ENCODE peak calls at places on chromosomes 3 and 15, in eight cellular contexts. One of them, this sample, is unnamed.

GRCh38 chr15:50055333-50056278 is 63.4 kb downstream of the ATP8B4 start:
- DNase-seq in mucosa of descending colon: no peak
- DNase-seq in astrocyte of the spinal cord: peak; percentile 81
- DNase-seq in body of pancreas: no peak
- DNase-seq in psoas muscle: no peak
- DNase-seq in fibroblast of lung: peak; percentile 86
- DNase-seq in BE2C: no peak
- DNase-seq in H1: no peak
- DNase-seq in this sample: peak; percentile 69

GRCh38 chr15:70094690-70095311 is 2.9 kb downstream of the TLE3 start:
- DNase-seq in mucosa of descending colon: no peak
- DNase-seq in astrocyte of the spinal cord: no peak
- DNase-seq in body of pancreas: no peak
- DNase-seq in psoas muscle: no peak
- DNase-seq in fibroblast of lung: no peak
- DNase-seq in BE2C: no peak
- DNase-seq in H1: no peak
- DNase-seq in this sample: no peak

GRCh38 chr15:86483936-86484335 is 404.3 kb downstream of the AGBL1 start:
- DNase-seq in mucosa of descending colon: no peak
- DNase-seq in astrocyte of the spinal cord: no peak
- DNase-seq in body of pancreas: no peak
- DNase-seq in psoas muscle: no peak
- DNase-seq in fibroblast of lung: no peak
- DNase-seq in BE2C: no peak
- DNase-seq in H1: no peak
- DNase-seq in this sample: no peak

GRCh38 chr15:60396964-60397771 is 618 bp downstream of the ANXA2 start:
- DNase-seq in mucosa of descending colon: peak; percentile 84
- DNase-seq in astrocyte of the spinal cord: peak; percentile 79
- DNase-seq in body of pancreas: peak; percentile 60
- DNase-seq in psoas muscle: peak; percentile 74
- DNase-seq in fibroblast of lung: peak; percentile 71
- DNase-seq in BE2C: peak; percentile 73
- DNase-seq in H1: peak; percentile 67
- DNase-seq in this sample: no peak

GRCh38 chr3:132394334-132394733 is 23.0 kb upstream of the DNAJC13 start:
- DNase-seq in mucosa of descending colon: no peak
- DNase-seq in astrocyte of the spinal cord: no peak
- DNase-seq in body of pancreas: no peak
- DNase-seq in psoas muscle: no peak
- DNase-seq in fibroblast of lung: peak; percentile 63
- DNase-seq in BE2C: peak; percentile 49
- DNase-seq in H1: no peak
- DNase-seq in this sample: no peak

GRCh38 chr3:30078736-30079135 is 527.7 kb upstream of the TGFBR2 start:
- DNase-seq in mucosa of descending colon: no peak
- DNase-seq in astrocyte of the spinal cord: no peak
- DNase-seq in body of pancreas: no peak
- DNase-seq in psoas muscle: no peak
- DNase-seq in fibroblast of lung: no peak
- DNase-seq in BE2C: no peak
- DNase-seq in H1: no peak
- DNase-seq in this sample: no peak

GRCh38 chr15:59227021-59227420 is 20.4 kb downstream of the LDHAL6B start:
- DNase-seq in mucosa of descending colon: no peak
- DNase-seq in astrocyte of the spinal cord: no peak
- DNase-seq in body of pancreas: no peak
- DNase-seq in psoas muscle: no peak
- DNase-seq in fibroblast of lung: no peak
- DNase-seq in BE2C: no peak
- DNase-seq in H1: peak; percentile 28
- DNase-seq in this sample: no peak

GRCh38 chr3:166446986-166447385 is 609.8 kb upstream of the BCHE start:
- DNase-seq in mucosa of descending colon: no peak
- DNase-seq in astrocyte of the spinal cord: peak; percentile 22
- DNase-seq in body of pancreas: no peak
- DNase-seq in psoas muscle: no peak
- DNase-seq in fibroblast of lung: peak; percentile 40
- DNase-seq in BE2C: no peak
- DNase-seq in H1: no peak
- DNase-seq in this sample: no peak

GRCh38 chr15:99545605-99546004 is 20.2 kb upstream of the MEF2A start:
- DNase-seq in mucosa of descending colon: no peak
- DNase-seq in astrocyte of the spinal cord: no peak
- DNase-seq in body of pancreas: no peak
- DNase-seq in psoas muscle: no peak
- DNase-seq in fibroblast of lung: no peak
- DNase-seq in BE2C: no peak
- DNase-seq in H1: no peak
- DNase-seq in this sample: no peak

GRCh38 chr3:36482880-36483279 is 102.6 kb downstream of the STAC start:
- DNase-seq in mucosa of descending colon: no peak
- DNase-seq in astrocyte of the spinal cord: no peak
- DNase-seq in body of pancreas: no peak
- DNase-seq in psoas muscle: no peak
- DNase-seq in fibroblast of lung: no peak
- DNase-seq in BE2C: no peak
- DNase-seq in H1: no peak
- DNase-seq in this sample: no peak

GRCh38 chr15:49062900-49063299 is 16.7 kb upstream of the SECISBP2L start:
- DNase-seq in mucosa of descending colon: no peak
- DNase-seq in astrocyte of the spinal cord: no peak
- DNase-seq in body of pancreas: no peak
- DNase-seq in psoas muscle: no peak
- DNase-seq in fibroblast of lung: no peak
- DNase-seq in BE2C: no peak
- DNase-seq in H1: no peak
- DNase-seq in this sample: no peak

GRCh38 chr15:61092387-61093157 is 136.5 kb downstream of the RORA start:
- DNase-seq in mucosa of descending colon: no peak
- DNase-seq in astrocyte of the spinal cord: no peak
- DNase-seq in body of pancreas: no peak
- DNase-seq in psoas muscle: no peak
- DNase-seq in fibroblast of lung: no peak
- DNase-seq in BE2C: no peak
- DNase-seq in H1: no peak
- DNase-seq in this sample: no peak

GRCh38 chr3:138448631-138449030 is 14.2 kb downstream of the ESYT3 start:
- DNase-seq in mucosa of descending colon: no peak
- DNase-seq in astrocyte of the spinal cord: no peak
- DNase-seq in body of pancreas: no peak
- DNase-seq in psoas muscle: no peak
- DNase-seq in fibroblast of lung: peak; percentile 25
- DNase-seq in BE2C: no peak
- DNase-seq in H1: no peak
- DNase-seq in this sample: no peak

GRCh38 chr15:77620960-77621647 is 11.6 kb downstream of the LINGO1 start:
- DNase-seq in mucosa of descending colon: no peak
- DNase-seq in astrocyte of the spinal cord: no peak
- DNase-seq in body of pancreas: no peak
- DNase-seq in psoas muscle: no peak
- DNase-seq in fibroblast of lung: no peak
- DNase-seq in BE2C: no peak
- DNase-seq in H1: no peak
- DNase-seq in this sample: no peak

GRCh38 chr3:184066211-184066610 is 13.4 kb downstream of the HTR3C start:
- DNase-seq in mucosa of descending colon: no peak
- DNase-seq in astrocyte of the spinal cord: no peak
- DNase-seq in body of pancreas: no peak
- DNase-seq in psoas muscle: no peak
- DNase-seq in fibroblast of lung: no peak
- DNase-seq in BE2C: no peak
- DNase-seq in H1: no peak
- DNase-seq in this sample: no peak

GRCh38 chr3:60933828-60934227 is 317.4 kb downstream of the FHIT start:
- DNase-seq in mucosa of descending colon: no peak
- DNase-seq in astrocyte of the spinal cord: no peak
- DNase-seq in body of pancreas: no peak
- DNase-seq in psoas muscle: no peak
- DNase-seq in fibroblast of lung: no peak
- DNase-seq in BE2C: no peak
- DNase-seq in H1: no peak
- DNase-seq in this sample: no peak

GRCh38 chr15:91855684-91856553 is 2.4 kb downstream of the SLCO3A1 start:
- DNase-seq in mucosa of descending colon: peak; percentile 80
- DNase-seq in astrocyte of the spinal cord: no peak
- DNase-seq in body of pancreas: peak; percentile 35
- DNase-seq in psoas muscle: no peak
- DNase-seq in fibroblast of lung: no peak
- DNase-seq in BE2C: peak; percentile 47
- DNase-seq in H1: peak; percentile 78
- DNase-seq in this sample: no peak

GRCh38 chr15:76196949-76197315 is 114.3 kb downstream of the ETFA start:
- DNase-seq in mucosa of descending colon: peak; percentile 41
- DNase-seq in astrocyte of the spinal cord: no peak
- DNase-seq in body of pancreas: peak; percentile 53
- DNase-seq in psoas muscle: peak; percentile 57
- DNase-seq in fibroblast of lung: no peak
- DNase-seq in BE2C: peak; percentile 39
- DNase-seq in H1: no peak
- DNase-seq in this sample: no peak

GRCh38 chr3:14550651-14551611 is 10.8 kb upstream of the GRIP2 start:
- DNase-seq in mucosa of descending colon: no peak
- DNase-seq in astrocyte of the spinal cord: no peak
- DNase-seq in body of pancreas: no peak
- DNase-seq in psoas muscle: no peak
- DNase-seq in fibroblast of lung: peak; percentile 42
- DNase-seq in BE2C: no peak
- DNase-seq in H1: no peak
- DNase-seq in this sample: no peak

DNA sequence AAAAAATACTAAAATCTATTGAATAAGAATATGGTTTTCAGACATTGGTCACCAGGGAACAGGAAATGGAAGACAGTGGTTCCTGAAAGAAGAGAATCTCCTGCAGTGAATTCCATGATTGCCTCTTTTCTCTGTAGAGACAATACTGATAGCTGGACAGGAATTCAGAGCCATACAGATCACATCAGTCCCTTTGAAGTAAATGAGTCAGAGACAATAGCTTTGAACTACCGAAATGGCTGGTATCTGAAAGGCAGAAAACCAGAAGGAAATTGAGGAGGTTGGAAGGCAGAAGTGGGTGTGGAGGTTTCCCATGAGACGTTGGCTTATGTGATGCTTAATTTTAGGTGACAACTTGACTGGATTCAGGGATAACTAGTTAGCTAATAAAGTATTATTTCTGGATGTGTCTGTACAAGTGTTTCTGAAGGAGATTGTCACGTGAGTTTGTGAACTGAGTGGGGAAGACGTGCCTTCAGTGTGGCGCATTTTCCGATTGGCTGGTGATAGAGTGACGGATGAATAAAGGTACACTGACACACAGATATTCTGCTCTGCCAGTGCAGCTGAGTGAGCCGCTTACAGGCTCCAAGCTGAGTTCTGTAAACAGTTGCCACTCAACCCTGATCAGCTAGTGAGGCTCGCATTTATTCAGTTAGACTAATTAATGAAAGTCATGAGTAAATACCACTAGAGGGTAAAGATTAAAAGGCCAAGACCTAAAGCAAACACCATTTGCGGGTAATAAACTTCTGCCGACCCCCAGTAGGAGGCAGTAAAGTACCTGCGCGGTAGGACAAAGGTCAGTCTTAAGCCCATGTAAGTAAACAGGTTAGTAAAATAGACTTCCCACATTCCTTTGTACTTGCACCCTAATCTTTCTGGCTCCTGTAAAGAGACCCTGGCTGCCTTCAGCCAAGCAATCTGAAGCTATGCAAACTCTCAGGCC is 1298.6 kb downstream of the SI start:
- DNase-seq in mucosa of descending colon: no peak
- DNase-seq in astrocyte of the spinal cord: no peak
- DNase-seq in body of pancreas: no peak
- DNase-seq in psoas muscle: no peak
- DNase-seq in fibroblast of lung: no peak
- DNase-seq in BE2C: no peak
- DNase-seq in H1: peak; percentile 51
- DNase-seq in this sample: no peak
- TF ChIP-seq CTCF in mucosa of descending colon: no peak
- TF ChIP-seq CTCF in astrocyte of the spinal cord: no peak
- TF ChIP-seq CTCF in body of pancreas: no peak
- TF ChIP-seq CTCF in psoas muscle: no peak
- TF ChIP-seq CTCF in fibroblast of lung: no peak
- TF ChIP-seq CTCF in BE2C: peak; percentile 8
- TF ChIP-seq CTCF in H1: peak; percentile 40
- TF ChIP-seq CTCF in this sample: no peak

GRCh38 chr3:11477286-11477935 is 166.3 kb downstream of the VGLL4 start:
- DNase-seq in mucosa of descending colon: no peak
- DNase-seq in astrocyte of the spinal cord: peak; percentile 81
- DNase-seq in body of pancreas: no peak
- DNase-seq in psoas muscle: no peak
- DNase-seq in fibroblast of lung: peak; percentile 98
- DNase-seq in BE2C: no peak
- DNase-seq in H1: no peak
- DNase-seq in this sample: peak; percentile 70
- H3K4me3 ChIP-seq in mucosa of descending colon: no peak overlapping the region
- H3K4me3 ChIP-seq in astrocyte of the spinal cord: no peak overlapping the region
- H3K4me3 ChIP-seq in body of pancreas: no peak overlapping the region
- H3K4me3 ChIP-seq in psoas muscle: no peak overlapping the region
- H3K4me3 ChIP-seq in fibroblast of lung: no peak overlapping the region
- H3K4me3 ChIP-seq in BE2C: no peak overlapping the region
- H3K4me3 ChIP-seq in H1: no peak overlapping the region
- H3K4me3 ChIP-seq in this sample: no peak overlapping the region

DNA sequence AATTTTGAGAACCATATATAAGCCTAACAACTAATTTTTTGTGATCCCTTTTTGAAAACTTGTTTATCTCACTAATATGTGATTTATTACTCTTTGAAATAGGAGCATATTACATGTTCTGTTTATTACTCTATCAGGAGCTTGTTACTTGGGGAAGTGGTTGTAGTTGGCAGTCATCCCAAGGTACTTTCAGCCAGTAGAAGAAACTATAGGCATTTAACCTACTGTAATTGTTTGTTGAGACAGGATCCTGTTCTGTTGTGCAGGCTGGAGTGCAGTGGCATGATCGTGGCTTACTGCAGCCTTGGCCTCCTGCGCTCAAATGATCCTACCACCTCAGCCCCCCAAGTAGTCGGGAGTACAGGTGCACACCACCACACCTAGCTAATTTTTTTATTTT is 195.6 kb downstream of the TCF12 start:
- DNase-seq in mucosa of descending colon: no peak
- DNase-seq in astrocyte of the spinal cord: peak; percentile 52
- DNase-seq in body of pancreas: no peak
- DNase-seq in psoas muscle: no peak
- DNase-seq in fibroblast of lung: peak; percentile 51
- DNase-seq in BE2C: no peak
- DNase-seq in H1: no peak
- DNase-seq in this sample: peak; percentile 28
- TF ChIP-seq CTCF in mucosa of descending colon: no peak
- TF ChIP-seq CTCF in astrocyte of the spinal cord: no peak
- TF ChIP-seq CTCF in body of pancreas: no peak
- TF ChIP-seq CTCF in psoas muscle: no peak
- TF ChIP-seq CTCF in fibroblast of lung: no peak
- TF ChIP-seq CTCF in BE2C: no peak
- TF ChIP-seq CTCF in H1: no peak
- TF ChIP-seq CTCF in this sample: no peak

DNA sequence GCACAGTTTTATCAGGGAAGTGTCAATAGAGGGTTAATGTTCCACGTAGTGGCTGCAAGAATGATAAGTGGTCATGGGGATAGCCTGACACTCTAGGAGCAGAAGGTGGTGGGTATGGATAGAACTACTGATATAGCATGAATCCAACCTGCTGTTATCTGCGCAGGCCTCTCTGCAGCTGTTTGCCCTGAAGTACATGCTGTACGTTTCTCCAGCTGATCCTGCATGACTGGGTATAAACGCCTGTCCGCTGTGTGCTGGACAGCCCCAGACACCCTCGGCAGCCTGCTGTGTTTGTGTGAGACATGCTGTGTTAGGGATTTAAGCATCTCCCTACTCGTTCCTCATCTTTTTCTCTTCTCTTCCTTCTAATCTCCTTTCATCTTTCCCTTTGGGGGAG is 87.1 kb downstream of the LPP start:
- DNase-seq in mucosa of descending colon: no peak
- DNase-seq in astrocyte of the spinal cord: peak; percentile 71
- DNase-seq in body of pancreas: no peak
- DNase-seq in psoas muscle: peak; percentile 44
- DNase-seq in fibroblast of lung: peak; percentile 61
- DNase-seq in BE2C: peak; percentile 15
- DNase-seq in H1: no peak
- DNase-seq in this sample: no peak
- H3K4me3 ChIP-seq in mucosa of descending colon: no peak overlapping the region
- H3K4me3 ChIP-seq in astrocyte of the spinal cord: no peak overlapping the region
- H3K4me3 ChIP-seq in body of pancreas: no peak overlapping the region
- H3K4me3 ChIP-seq in psoas muscle: peak overlapping the region; percentile 14
- H3K4me3 ChIP-seq in fibroblast of lung: no peak overlapping the region
- H3K4me3 ChIP-seq in BE2C: no peak overlapping the region
- H3K4me3 ChIP-seq in H1: no peak overlapping the region
- H3K4me3 ChIP-seq in this sample: no peak overlapping the region

This sample was measured in astrocyte of the cerebellum.